ENCODE peak calls at places on chromosomes 2 and 18, in five cellular contexts. One of them, this sample, is unnamed.

GRCh38 chr2:241909769-241910168 is 40.2 kb downstream of the RTP5 start:
- DNase-seq in osteoblast: no peak
- DNase-seq in SJSA1: no peak
- DNase-seq in NCI-H146: no peak
- DNase-seq in NCI-H446 treated with DMSO at 0.1 percent for 48 hours: no peak
- DNase-seq in this sample: no peak

GRCh38 chr2:142571934-142572333 is 305.5 kb upstream of the KYNU start:
- DNase-seq in osteoblast: no peak
- DNase-seq in NCI-H146: no peak
- DNase-seq in NCI-H446 treated with DMSO at 0.1 percent for 48 hours: no peak
- DNase-seq in SJSA1: no peak
- DNase-seq in this sample: no peak

GRCh38 chr2:18117592-18117991 is 239.1 kb downstream of the KCNS3 start:
- DNase-seq in NCI-H446 treated with DMSO at 0.1 percent for 48 hours: no peak
- DNase-seq in SJSA1: peak
- DNase-seq in NCI-H146: no peak
- DNase-seq in osteoblast: no peak
- DNase-seq in this sample: no peak

GRCh38 chr2:13542642-13543041 is 825.9 kb downstream of the TRIB2 start:
- DNase-seq in NCI-H446 treated with DMSO at 0.1 percent for 48 hours: no peak
- DNase-seq in osteoblast: no peak
- DNase-seq in SJSA1: no peak
- DNase-seq in NCI-H146: no peak
- DNase-seq in this sample: no peak

GRCh38 chr2:217637268-217637615 is 365.6 kb downstream of the TNS1 start:
- DNase-seq in osteoblast: no peak
- DNase-seq in SJSA1: no peak
- DNase-seq in NCI-H146: no peak
- DNase-seq in NCI-H446 treated with DMSO at 0.1 percent for 48 hours: no peak
- DNase-seq in this sample: no peak

GRCh38 chr2:131039908-131040660 is 53.2 kb downstream of the FAM168B start:
- DNase-seq in osteoblast: peak
- DNase-seq in NCI-H446 treated with DMSO at 0.1 percent for 48 hours: no peak
- DNase-seq in NCI-H146: no peak
- DNase-seq in SJSA1: no peak
- DNase-seq in this sample: no peak

GRCh38 chr2:10402652-10403215 is 45.4 kb downstream of the ODC1 start:
- DNase-seq in SJSA1: no peak
- DNase-seq in NCI-H446 treated with DMSO at 0.1 percent for 48 hours: no peak
- DNase-seq in osteoblast: no peak
- DNase-seq in NCI-H146: no peak
- DNase-seq in this sample: no peak

GRCh38 chr2:118937817-118938216 is 4.2 kb upstream of the MARCO start:
- DNase-seq in NCI-H446 treated with DMSO at 0.1 percent for 48 hours: no peak
- DNase-seq in SJSA1: no peak
- DNase-seq in NCI-H146: no peak
- DNase-seq in osteoblast: no peak
- DNase-seq in this sample: no peak

GRCh38 chr18:45761512-45762114 is 37.6 kb downstream of the SLC14A1 start:
- DNase-seq in NCI-H446 treated with DMSO at 0.1 percent for 48 hours: no peak
- DNase-seq in NCI-H146: no peak
- DNase-seq in osteoblast: no peak
- DNase-seq in SJSA1: no peak
- DNase-seq in this sample: no peak